ENCODE peak calls at places on chromosomes 1 and 21, in six cellular contexts. I, H, Q, C, B and L are unnamed samples.

GRCh38 chr1:232428781-232429530 is 201.0 kb downstream of the SIPA1L2 start:
- DNase-seq in B (no peak), H (no peak), I (no peak), Q (no peak), C (no peak), L (no peak)

GRCh38 chr1:14571810-14572767 is 26.4 kb upstream of the KAZN start:
- DNase-seq in C (no peak), Q (peak), I (no peak), H (peak), B (no peak), L (peak)

GRCh38 chr1:150836129-150836773 is 28.2 kb upstream of the CTSK start:
- DNase-seq in C (no peak), I (no peak), B (peak), H (no peak), Q (no peak), L (no peak)

GRCh38 chr1:108814343-108815125 is 42.4 kb downstream of the AKNAD1 start:
- DNase-seq in Q (no peak), I (no peak), C (no peak), H (no peak), B (no peak), L (no peak)

GRCh38 chr1:4674676-4675075 is 20.3 kb downstream of the AJAP1 start:
- DNase-seq in Q (no peak), I (no peak), H (no peak), C (no peak), B (no peak), L (no peak)

GRCh38 chr21:35222541-35222941 is 173.4 kb upstream of the RUNX1 start:
- DNase-seq in B (peak), H (no peak), C (no peak), I (no peak), Q (no peak), L (no peak)

GRCh38 chr1:30695481-30695880 is 27.9 kb downstream of the MATN1 start:
- DNase-seq in I (no peak), C (no peak), H (no peak), B (no peak), Q (peak), L (no peak)

GRCh38 chr1:54409156-54410142 is 3.3 kb upstream of the SSBP3 start:
- DNase-seq in Q (no peak), I (no peak), C (no peak), B (peak), H (peak), L (no peak)

GRCh38 chr1:200075938-200076546 is 48.5 kb downstream of the NR5A2 start:
- DNase-seq in I (no peak), B (no peak), H (no peak), C (peak), Q (no peak), L (no peak)

GRCh38 chr21:25974937-25975336 is 195.6 kb downstream of the APP start:
- DNase-seq in Q (no peak), I (no peak), H (no peak), B (no peak), C (no peak), L (no peak)

GRCh38 chr21:36847189-36847588 is 119.3 kb downstream of the HLCS start:
- DNase-seq in H (no peak), Q (no peak), I (no peak), C (no peak), B (no peak), L (no peak)

GRCh38 chr1:212234431-212235298 is 50.5 kb upstream of the PPP2R5A start:
- DNase-seq in I (no peak), C (peak), H (peak), B (no peak), Q (peak), L (no peak)

GRCh38 chr1:47624531-47624930 is 186.7 kb downstream of the FOXD2 start:
- DNase-seq in H (peak), I (peak), B (no peak), Q (no peak), C (peak), L (peak)

GRCh38 chr1:23394664-23395063 is 25.0 kb upstream of the ZNF436 start:
- DNase-seq in I (no peak), H (no peak), C (no peak), Q (peak), B (no peak), L (no peak)

GRCh38 chr1:236143104-236143948 is 987 bp downstream of the GPR137B start:
- DNase-seq in C (no peak), I (no peak), H (no peak), Q (peak), B (no peak), L (no peak)

GRCh38 chr1:174433451-174433850 is 14.3 kb upstream of the GPR52 start:
- DNase-seq in H (no peak), Q (no peak), C (no peak), B (no peak), I (no peak), L (no peak)

GRCh38 chr1:162709870-162710269 is 77.6 kb downstream of the DDR2 start:
- DNase-seq in H (no peak), B (no peak), C (no peak), I (no peak), Q (no peak), L (no peak)

GRCh38 chr1:155499953-155500621 is 62.5 kb downstream of the ASH1L start:
- DNase-seq in B (peak), C (no peak), Q (peak), I (no peak), H (no peak), L (peak)

GRCh38 chr1:89641781-89642180 is 8.9 kb downstream of the LRRC8C start:
- DNase-seq in I (no peak), C (no peak), H (no peak), B (no peak), Q (no peak), L (no peak)

GRCh38 chr1:118185083-118185899 is at the start of gene SPAG17:
- DNase-seq in Q (peak), C (no peak), H (peak), B (no peak), I (peak), L (peak)

GRCh38 chr1:67607699-67608098 is 77.3 kb upstream of the GADD45A start:
- DNase-seq in Q (no peak), C (no peak), B (no peak), I (no peak), H (no peak), L (no peak)

GRCh38 chr1:33294071-33295010 is 26.6 kb downstream of the A3GALT2 start:
- DNase-seq in B (no peak), H (no peak), C (no peak), I (no peak), Q (no peak), L (no peak)

GRCh38 chr1:9846611-9847171 is 22.9 kb upstream of the CLSTN1 start:
- DNase-seq in I (no peak), C (no peak), H (peak), Q (no peak), B (no peak), L (no peak)

GRCh38 chr1:22625262-22625925 is 11.0 kb upstream of the C1QA start:
- DNase-seq in Q (no peak), H (no peak), B (no peak), C (no peak), I (no peak), L (no peak)

GRCh38 chr1:8914471-8914870 is 31.2 kb upstream of the CA6 start:
- DNase-seq in C (no peak), I (no peak), Q (no peak), B (no peak), H (no peak), L (no peak)

GRCh38 chr1:44436401-44437394 is 31.6 kb downstream of the RNF220 start:
- DNase-seq in Q (no peak), H (no peak), I (no peak), C (no peak), B (no peak), L (no peak)

GRCh38 chr1:14996133-14997050 is 157.2 kb upstream of the TMEM51 start:
- DNase-seq in H (peak), B (no peak), Q (peak), C (peak), I (no peak), L (no peak)

GRCh38 chr21:35045539-35046222 is 3.4 kb downstream of the RUNX1 start:
- DNase-seq in I (no peak), C (no peak), Q (no peak), B (no peak), H (no peak), L (no peak)

GRCh38 chr21:38039369-38039768 is 123.1 kb upstream of the KCNJ6 start:
- DNase-seq in I (no peak), H (peak), C (no peak), Q (no peak), B (no peak), L (no peak)

GRCh38 chr1:245016700-245017099 is 138.1 kb upstream of the KIF26B start:
- DNase-seq in Q (no peak), C (no peak), I (no peak), H (no peak), B (no peak), L (no peak)

GRCh38 chr21:31604591-31605190 is 54.8 kb upstream of the SOD1 start:
- DNase-seq in C (peak), I (peak), H (peak), Q (peak), B (peak), L (peak)

GRCh38 chr1:197342044-197342565 is 74.1 kb downstream of the CRB1 start:
- DNase-seq in I (no peak), Q (no peak), B (no peak), C (no peak), H (no peak), L (no peak)

GRCh38 chr1:94643776-94644175 is 102.2 kb upstream of the F3 start:
- DNase-seq in Q (no peak), B (no peak), C (no peak), I (no peak), H (no peak), L (no peak)

GRCh38 chr1:94644371-94644770 is 102.8 kb upstream of the F3 start:
- DNase-seq in I (no peak), B (no peak), H (no peak), C (no peak), Q (no peak), L (no peak)

GRCh38 chr1:94646786-94647555 is 105.4 kb upstream of the F3 start:
- DNase-seq in C (no peak), I (no peak), B (no peak), Q (no peak), H (no peak), L (no peak)

GRCh38 chr1:94648225-94649007 is 106.9 kb upstream of the F3 start:
- DNase-seq in B (no peak), Q (no peak), H (peak), C (no peak), I (no peak), L (no peak)

DNA sequence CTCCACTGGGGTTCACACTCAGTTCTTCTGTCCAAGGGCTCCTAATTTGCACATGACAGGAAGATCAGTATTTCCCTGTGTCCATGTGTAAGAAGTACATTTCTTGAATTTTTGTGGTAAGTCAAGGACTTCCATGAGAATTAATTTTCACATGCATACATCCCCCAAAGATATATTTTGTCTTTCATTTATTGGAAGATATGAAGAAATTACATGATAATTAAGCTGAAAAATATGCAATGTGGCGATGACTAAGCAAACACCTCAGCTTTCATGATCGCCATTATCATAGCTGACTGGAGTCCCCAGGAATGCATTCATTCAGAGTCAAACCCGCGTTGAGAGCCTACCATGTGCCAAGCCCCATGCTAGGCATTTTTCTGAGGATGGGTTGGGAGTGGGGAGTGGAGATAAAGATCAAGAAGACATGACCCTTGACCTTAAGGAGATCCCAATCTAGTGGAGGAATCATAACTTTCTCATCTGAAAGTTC is 104.6 kb upstream of the F3 start:
- DNase-seq in C (no peak), B (no peak), H (no peak), Q (no peak), I (no peak), L (no peak)
- H3K9ac ChIP-seq in C (peak), B (no peak), H (no peak), Q (no peak), I (no peak), L (no peak)

GRCh38 chr1:69567847-69568434 is at the start of gene LRRC7:
- DNase-seq in I (no peak), Q (peak), C (no peak), B (no peak), H (peak), L (peak)
- TF ChIP-seq YY1 in I (no peak), Q (no peak), C (no peak), B (no peak), H (no peak), L (no peak)

DNA sequence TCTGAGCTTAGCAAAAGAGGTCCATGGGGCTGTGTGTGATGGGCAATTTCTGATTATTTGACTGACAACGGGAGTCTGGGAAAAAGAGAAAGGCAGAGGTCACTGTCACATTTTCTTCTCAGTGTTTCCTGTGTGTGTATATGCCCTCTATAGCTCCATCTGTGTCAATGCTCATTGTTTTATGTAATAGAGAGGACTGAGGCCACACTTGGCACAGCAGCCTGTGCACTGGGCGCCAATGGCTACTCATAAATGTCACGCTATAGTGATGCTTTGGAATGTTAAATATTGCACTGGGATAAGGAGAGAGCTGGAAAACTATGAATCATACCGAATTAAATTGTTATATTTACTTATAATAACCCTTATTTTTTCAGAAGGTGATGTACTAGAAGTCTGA is 365.4 kb downstream of the NEGR1 start:
- DNase-seq in Q (no peak), C (no peak), I (no peak), B (no peak), H (no peak), L (no peak)
- H3K9ac ChIP-seq in Q (no peak), C (no peak), I (no peak), B (no peak), H (no peak), L (no peak)

GRCh38 chr1:7476861-7477534 is 294.1 kb upstream of the VAMP3 start:
- DNase-seq in B (no peak), Q (peak), H (no peak), C (no peak), I (no peak), L (no peak)

GRCh38 chr1:7479544-7479943 is 291.6 kb upstream of the VAMP3 start:
- DNase-seq in C (no peak), Q (no peak), B (no peak), H (no peak), I (no peak), L (no peak)

GRCh38 chr1:7478142-7478796 is 292.8 kb upstream of the VAMP3 start:
- DNase-seq in Q (peak), C (no peak), B (no peak), I (no peak), H (no peak), L (no peak)

GRCh38 chr1:7477593-7477992 is 293.5 kb upstream of the VAMP3 start:
- DNase-seq in I (no peak), B (no peak), C (no peak), H (no peak), Q (no peak), L (no peak)

DNA sequence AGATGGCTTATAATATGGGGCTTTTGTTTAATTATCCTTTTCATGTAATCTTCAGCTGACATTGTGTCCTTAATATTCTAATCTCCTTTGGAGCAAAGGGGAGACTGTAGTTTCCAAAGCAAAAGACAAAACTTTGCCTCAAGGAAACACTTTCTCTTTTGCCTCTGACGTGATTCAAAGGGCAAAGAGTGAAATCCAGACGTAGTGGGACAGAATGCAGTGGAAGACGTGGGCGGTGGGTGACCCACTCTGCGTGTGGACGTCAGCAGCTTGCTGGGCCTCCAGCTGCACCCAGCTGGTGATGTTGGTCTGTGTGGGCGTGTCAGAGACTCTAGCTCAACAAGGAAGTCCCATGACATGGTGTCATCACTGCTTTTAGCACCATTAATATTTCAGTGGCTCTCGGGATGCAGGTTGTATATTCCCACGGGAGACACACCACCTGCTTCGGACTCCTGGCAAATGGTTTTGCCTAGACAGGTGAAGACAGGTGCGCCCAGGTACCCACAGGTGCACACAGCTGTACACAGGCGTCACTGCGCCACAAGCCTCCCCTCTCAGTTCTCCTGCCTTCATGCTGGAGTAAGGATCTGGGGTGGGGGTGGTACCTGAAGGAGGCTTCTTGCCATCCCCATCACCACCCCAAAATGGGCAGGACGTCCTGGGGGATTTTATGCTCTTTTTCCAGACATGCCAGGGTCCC is 292.1 kb upstream of the VAMP3 start:
- DNase-seq in C (no peak), B (no peak), Q (no peak), H (no peak), I (no peak), L (no peak)
- TF ChIP-seq YY1 in C (no peak), B (no peak), Q (no peak), H (no peak), I (no peak), L (no peak)